ENCODE peak calls at places on chromosome 10, in eight cellular contexts. E is NB4, T is Peyer's patch, A is endothelial cell of umbilical vein, V is heart left ventricle, P is IMR-90, H is suprapubic skin, L is body of pancreas. C is an unnamed sample.
A peak's percentile ranks its signal among the peaks of the same experiment; 100 is the strongest.

GRCh38 chr10:124138195-124138882 is 44.9 kb upstream of the CHST15 start:
- DNase-seq in E (no peak), T (peak; percentile 57), A (no peak), V (no peak), P (no peak), H (no peak), L (peak; percentile 40), C (no peak)

GRCh38 chr10:23399701-23400144 is 39.2 kb upstream of the OTUD1 start:
- DNase-seq in E (no peak), T (no peak), A (no peak), V (no peak), P (peak; percentile 97), H (no peak), L (peak; percentile 61), C (no peak)

GRCh38 chr10:125629758-125630376 is 53.1 kb downstream of the TEX36 start:
- DNase-seq in E (peak; percentile 67), T (no peak), A (peak; percentile 81), V (no peak), P (peak; percentile 53), H (no peak), L (no peak), C (no peak)

GRCh38 chr10:48478980-48479811 is 125.7 kb downstream of the ARHGAP22 start:
- DNase-seq in E (peak; percentile 68), T (peak; percentile 32), A (no peak), V (no peak), P (no peak), H (no peak), L (no peak), C (peak; percentile 61)

GRCh38 chr10:105063796-105064195 is 422.7 kb downstream of the SORCS3 start:
- DNase-seq in E (peak; percentile 64), T (peak; percentile 79), A (no peak), V (no peak), P (no peak), H (no peak), L (peak; percentile 74), C (no peak)

GRCh38 chr10:104614245-104614831 is 26.8 kb upstream of the SORCS3 start:
- DNase-seq in E (peak; percentile 50), T (no peak), A (no peak), V (no peak), P (peak; percentile 3), H (no peak), L (peak; percentile 26), C (no peak)

GRCh38 chr10:49119746-49120145 is 4.4 kb upstream of the VSTM4 start:
- DNase-seq in E (no peak), T (no peak), A (no peak), V (no peak), P (peak; percentile 54), H (no peak), L (no peak), C (no peak)

GRCh38 chr10:22259280-22259679 is 41.5 kb upstream of the EBLN1 start:
- DNase-seq in E (peak; percentile 12), T (no peak), A (no peak), V (no peak), P (no peak), H (no peak), L (no peak), C (no peak)

GRCh38 chr10:126160971-126161630 is 227.2 kb downstream of the ADAM12 start:
- DNase-seq in E (peak; percentile 39), T (no peak), A (no peak), V (no peak), P (peak; percentile 37), H (no peak), L (no peak), C (no peak)

GRCh38 chr10:3805791-3806381 is 20.9 kb upstream of the KLF6 start:
- DNase-seq in E (peak; percentile 89), T (peak; percentile 84), A (peak; percentile 96), V (no peak), P (peak; percentile 77), H (no peak), L (peak; percentile 29), C (peak; percentile 84)
- TF ChIP-seq POLR2A in E (no peak), T (no peak), A (peak; percentile 29), V (no peak), P (no peak), H (no peak), L (no peak), C (no peak)

DNA sequence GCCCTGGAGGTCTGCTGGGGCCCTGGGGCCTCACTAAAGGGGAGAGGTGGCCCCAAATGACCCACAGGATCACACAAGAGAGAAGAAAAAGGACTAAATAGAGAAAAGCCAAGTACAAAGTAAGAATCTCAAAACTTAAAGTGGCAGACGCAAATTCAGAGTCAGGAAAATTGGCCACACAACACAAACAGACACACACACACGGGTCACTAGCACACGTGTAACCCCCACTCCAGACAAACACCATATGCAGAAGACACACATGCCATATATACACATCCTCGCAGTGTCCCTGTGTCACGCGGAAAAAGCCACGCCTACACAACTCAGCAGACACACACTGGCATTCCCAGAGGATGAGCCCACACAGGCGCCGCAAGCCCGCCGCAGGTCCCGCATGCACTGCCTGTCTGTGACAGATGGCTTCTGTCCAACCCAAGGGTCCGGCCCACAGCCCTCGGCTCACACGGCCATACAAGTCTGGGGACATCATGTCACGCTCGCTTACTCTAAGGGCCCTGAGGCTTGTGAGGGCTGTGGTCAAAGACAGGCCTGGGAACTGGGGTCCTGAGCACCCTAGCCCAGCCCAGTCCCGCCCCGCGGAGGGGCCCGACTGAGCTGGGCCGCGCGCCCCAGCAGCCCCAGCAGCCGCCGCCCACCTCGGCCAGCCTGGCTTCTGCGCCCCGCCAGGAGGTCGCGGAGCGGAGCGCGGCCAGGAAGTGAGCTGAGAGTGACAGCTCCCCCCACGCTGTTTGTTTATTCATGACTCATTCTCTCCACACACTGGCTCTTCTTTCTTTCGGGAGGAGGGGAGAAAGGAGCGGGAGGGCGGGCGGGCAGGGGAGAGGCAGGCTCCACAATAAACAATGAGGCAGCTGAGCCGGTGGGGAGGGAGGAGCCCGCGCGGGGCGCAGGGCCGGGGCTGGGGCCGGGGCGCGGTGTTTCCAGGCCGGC is 95.5 kb upstream of the ZMIZ1 start:
- DNase-seq in E (peak; percentile 96), T (peak; percentile 87), A (peak; percentile 91), V (peak; percentile 91), P (peak; percentile 95), H (peak; percentile 87), L (peak; percentile 66), C (peak; percentile 89)
- TF ChIP-seq POLR2A in E (peak; percentile 13), T (peak; percentile 7), A (peak; percentile 55), V (peak; percentile 73), P (peak; percentile 69), H (peak; percentile 48), L (peak; percentile 72), C (no peak)

DNA sequence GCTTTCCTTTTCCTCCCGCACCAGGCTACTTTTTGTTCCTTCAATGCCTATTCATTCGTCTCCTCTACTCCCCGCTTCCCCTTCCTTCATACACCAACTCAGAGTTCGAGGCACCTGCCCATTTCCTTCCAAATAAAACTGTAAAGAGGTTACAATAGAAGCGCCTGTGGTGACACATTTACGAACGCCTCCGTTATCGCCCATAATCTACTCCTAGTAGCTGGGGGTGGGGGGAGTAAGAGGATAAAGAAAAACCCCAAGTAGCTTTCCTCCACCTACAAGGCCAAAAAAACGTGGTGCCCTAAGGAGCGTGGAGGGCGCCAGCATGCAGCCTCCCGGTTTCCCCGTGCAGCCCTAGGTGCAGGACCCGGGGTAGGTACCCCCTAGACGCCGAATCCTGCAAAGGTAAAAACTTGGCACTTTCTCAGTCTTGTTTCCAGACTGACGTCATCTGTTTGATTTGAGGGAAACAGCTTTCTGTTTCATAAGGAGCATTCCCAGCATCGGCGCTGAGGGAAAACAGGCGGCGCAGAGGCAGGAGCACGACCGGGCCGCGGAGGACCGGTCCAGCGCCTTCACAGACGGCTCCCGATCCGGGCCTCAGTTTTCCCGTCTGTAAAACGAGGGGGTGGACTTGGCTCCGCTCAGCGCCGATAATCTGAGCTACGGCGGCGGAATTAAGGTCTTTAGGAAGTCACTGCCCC is 922 bp downstream of the PPA1 start:
- DNase-seq in E (peak; percentile 68), T (peak; percentile 75), A (peak; percentile 74), V (no peak), P (peak; percentile 60), H (no peak), L (peak; percentile 79), C (peak; percentile 85)
- TF ChIP-seq POLR2A in E (no peak), T (peak; percentile 89), A (no peak), V (peak; percentile 26), P (peak; percentile 61), H (no peak), L (peak; percentile 92), C (no peak)

DNA sequence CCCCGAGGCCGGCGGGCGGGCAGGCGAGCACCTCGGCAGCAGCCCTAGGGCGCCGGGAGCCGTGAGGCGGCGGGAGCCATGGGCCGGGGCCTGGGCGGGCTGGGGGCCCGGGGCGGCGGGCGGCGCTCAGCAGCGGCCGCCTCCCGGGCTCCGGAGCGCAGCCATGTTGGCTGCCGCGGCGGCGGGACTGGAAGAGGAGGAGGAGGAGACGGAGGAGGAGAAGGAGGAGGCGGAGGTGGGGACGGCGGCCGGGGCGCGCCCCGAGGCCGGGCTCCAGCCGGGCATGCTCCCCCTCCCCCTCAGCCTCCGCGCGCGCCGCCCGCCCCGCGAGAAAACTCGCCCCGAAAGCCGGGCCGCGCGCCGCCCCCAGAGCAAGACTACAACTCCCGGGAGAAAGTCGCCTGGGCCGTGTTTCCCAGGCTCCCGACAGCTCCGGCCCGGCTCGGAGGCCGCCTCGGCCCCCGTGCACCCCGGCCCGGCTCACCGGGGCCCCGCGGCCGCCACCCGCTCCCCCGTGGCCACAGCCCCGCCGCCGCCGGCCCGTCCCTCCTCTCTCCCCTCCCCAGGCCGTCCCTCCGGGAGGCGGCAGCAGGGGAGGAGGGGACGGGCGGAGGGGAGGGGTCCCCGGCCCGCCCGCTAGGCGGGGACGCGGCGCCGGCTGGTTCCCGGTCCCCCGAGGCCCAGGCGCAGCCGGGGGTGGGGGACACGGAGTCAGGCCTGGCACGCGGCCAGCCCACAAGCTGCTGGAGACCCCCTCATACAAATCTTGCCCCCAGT is at the start of gene DLG5:
- DNase-seq in E (peak; percentile 67), T (peak; percentile 75), A (peak; percentile 26), V (peak; percentile 85), P (peak; percentile 52), H (peak; percentile 85), L (peak; percentile 74), C (peak; percentile 79)
- TF ChIP-seq POLR2A in E (peak; percentile 38), T (peak; percentile 24), A (peak; percentile 40), V (peak; percentile 13), P (peak; percentile 32), H (peak; percentile 19), L (peak; percentile 19), C (no peak)

DNA sequence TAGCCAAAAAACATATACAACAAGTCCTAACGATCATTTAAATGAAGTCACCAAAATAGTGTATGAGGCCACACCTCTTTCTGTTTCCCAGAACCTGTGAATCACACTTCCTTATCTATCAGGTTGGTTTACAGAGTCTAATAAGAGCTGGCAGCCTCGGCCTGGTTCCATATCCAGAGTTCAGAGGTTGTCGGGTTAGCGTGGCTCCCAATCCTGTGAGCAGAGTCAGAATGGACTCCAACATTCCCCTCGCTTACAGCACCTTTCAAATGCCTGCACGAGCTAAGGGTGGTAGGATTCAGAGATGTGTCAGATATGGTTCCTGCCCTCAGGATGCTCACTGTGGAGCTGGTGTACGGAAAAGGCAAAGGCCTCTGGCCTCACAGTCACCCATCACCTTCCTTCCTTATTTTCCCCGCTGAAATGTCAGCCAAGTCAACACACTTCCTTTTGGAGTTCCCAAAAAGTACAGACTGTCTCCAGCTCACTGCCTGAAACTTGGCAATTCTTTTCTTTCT is 6.0 kb downstream of the IL15RA start:
- DNase-seq in E (peak; percentile 18), T (peak; percentile 86), A (peak; percentile 88), V (no peak), P (no peak), H (no peak), L (peak; percentile 88), C (no peak)
- TF ChIP-seq POLR2A in E (no peak), T (peak; percentile 14), A (no peak), V (no peak), P (no peak), H (no peak), L (peak; percentile 25), C (no peak)